ENCODE peak calls at places on chromosomes 6 and 20, in five cellular contexts. F is tibial nerve, Z is GM23338, P is MM.1S, S is thyroid gland. N is an unnamed sample. For H3K27me3 and H3K4me1, the result is how much of the 10 kb centered on the place peaks cover.

GRCh38 chr20:33852971-33853813 is 42.0 kb downstream of the CHMP4B start:
- DNase-seq in F (no peak), Z (no peak), S (no peak), P (no peak), N (no peak)

GRCh38 chr20:4797275-4797674 is 75.6 kb downstream of the PRND start:
- DNase-seq in S (no peak), P (no peak), F (no peak), Z (no peak), N (no peak)

GRCh38 chr6:70164556-70164955 is 138.3 kb downstream of the COL9A1 start:
- DNase-seq in P (no peak), Z (no peak), S (no peak), F (no peak), N (no peak)

GRCh38 chr6:20811112-20811746 is 277.0 kb downstream of the CDKAL1 start:
- DNase-seq in P (no peak), F (no peak), Z (peak), S (no peak), N (no peak)

GRCh38 chr6:69867075-69867911 is 937 bp downstream of the COL19A1 start:
- DNase-seq in F (no peak), Z (peak), P (peak), S (peak), N (peak)

GRCh38 chr6:121770943-121771342 is 335.5 kb downstream of the GJA1 start:
- DNase-seq in S (no peak), Z (no peak), P (no peak), F (no peak), N (no peak)

GRCh38 chr6:146851837-146852236 is 253.1 kb downstream of the ADGB start:
- DNase-seq in F (no peak), P (peak), S (no peak), Z (no peak), N (no peak)

GRCh38 chr6:111418971-111419693 is 63.9 kb downstream of the REV3L start:
- DNase-seq in Z (no peak), F (no peak), S (no peak), P (no peak), N (no peak)

GRCh38 chr20:25310921-25311728 is 63.2 kb downstream of the PYGB start:
- DNase-seq in S (peak), Z (no peak), P (peak), F (peak), N (no peak)

GRCh38 chr20:57439432-57439831 is 48.2 kb downstream of the RBM38 start:
- DNase-seq in Z (no peak), F (no peak), P (no peak), S (peak), N (peak)

GRCh38 chr6:51814418-51814817 is 273.0 kb downstream of the PKHD1 start:
- DNase-seq in P (peak), S (no peak), F (no peak), Z (peak), N (no peak)

GRCh38 chr6:42493914-42494539 is 42.3 kb upstream of the TRERF1 start:
- DNase-seq in F (no peak), S (no peak), Z (peak), P (no peak), N (no peak)

GRCh38 chr20:17681741-17682102 is 320 bp downstream of the RRBP1 start:
- DNase-seq in Z (no peak), P (no peak), F (no peak), S (no peak), N (no peak)

GRCh38 chr20:51022803-51023616 is at the start of gene KCNG1:
- DNase-seq in F (no peak), S (peak), Z (peak), P (peak), N (no peak)

GRCh38 chr20:14951707-14952106 is 614.3 kb upstream of the FLRT3 start:
- DNase-seq in S (no peak), P (no peak), Z (no peak), F (no peak), N (no peak)

GRCh38 chr6:3724451-3725144 is 26.9 kb downstream of the PXDC1 start:
- DNase-seq in P (no peak), S (no peak), Z (no peak), F (no peak), N (no peak)

GRCh38 chr20:57335392-57335791 is 5.8 kb downstream of the SPO11 start:
- DNase-seq in P (no peak), Z (no peak), F (no peak), S (no peak), N (no peak)

GRCh38 chr6:84653027-84653551 is 111.3 kb downstream of the TBX18 start:
- DNase-seq in S (no peak), P (no peak), Z (no peak), F (no peak), N (no peak)

GRCh38 chr6:146861716-146862115 is 262.9 kb downstream of the ADGB start:
- DNase-seq in F (no peak), Z (no peak), S (no peak), P (no peak), N (no peak)

GRCh38 chr6:137013738-137014602 is 30.8 kb downstream of the IL20RA start:
- DNase-seq in S (no peak), P (peak), F (no peak), Z (peak), N (no peak)

GRCh38 chr6:81734500-81735140 is 17.9 kb downstream of the TENT5A start:
- DNase-seq in Z (no peak), P (no peak), F (no peak), S (no peak), N (no peak)

GRCh38 chr6:129860901-129861665 is at the start of gene TMEM244:
- DNase-seq in S (no peak), Z (no peak), P (peak), F (no peak), N (no peak)
- H3K4me3 ChIP-seq in S (no peak), Z (no peak), P (peak), F (no peak), N (no peak)

GRCh38 chr6:18584372-18584771 is 197.2 kb downstream of the RNF144B start:
- DNase-seq in P (no peak), S (no peak), F (no peak), Z (no peak), N (no peak)

GRCh38 chr6:18585032-18585573 is 198.0 kb downstream of the RNF144B start:
- DNase-seq in F (no peak), Z (no peak), S (peak), P (no peak), N (peak)

DNA sequence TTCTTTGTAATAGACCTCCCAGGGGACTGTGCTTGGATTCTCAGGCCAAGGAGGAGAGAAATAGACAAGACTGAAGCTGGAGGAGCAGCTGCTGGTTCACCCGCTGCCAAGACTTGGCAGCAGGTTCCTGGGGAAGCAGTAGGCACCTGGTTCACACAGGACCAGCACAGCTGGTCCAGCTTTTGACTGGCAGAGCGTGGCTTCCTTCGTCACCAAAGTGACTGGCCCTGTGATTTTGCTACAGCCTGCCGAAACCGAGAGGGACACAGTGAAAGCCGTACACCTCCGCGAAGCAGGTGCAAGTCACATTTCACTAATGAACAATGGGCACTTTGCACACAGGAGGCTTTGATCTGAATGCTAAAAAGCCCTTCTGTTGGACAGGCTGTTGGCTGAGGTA is 199.0 kb downstream of the RNF144B start:
- DNase-seq in P (peak), Z (no peak), F (no peak), S (no peak), N (no peak)
- H3K27me3 ChIP-seq in P (under half), Z (under half), F (under half), S (under half), N (under half)

GRCh38 chr20:63247678-63248228 is 6.5 kb downstream of the NKAIN4 start:
- DNase-seq in S (no peak), Z (no peak), F (no peak), P (no peak), N (no peak)
- H3K4me1 ChIP-seq in S (half or more), Z (under half), F (under half), P (under half), N (under half)

GRCh38 chr6:35016417-35017221 is 124.5 kb downstream of the TCP11 start:
- DNase-seq in S (peak), F (no peak), Z (no peak), P (no peak), N (peak)
- H3K4me3 ChIP-seq in S (no peak), F (peak), Z (no peak), P (no peak), N (peak)

GRCh38 chr20:63173552-63174191 is 42.3 kb downstream of the YTHDF1 start:
- DNase-seq in F (no peak), S (no peak), Z (no peak), P (no peak), N (no peak)
- H3K27me3 ChIP-seq in F (half or more), S (under half), Z (half or more), P (half or more), N (under half)